ENCODE peak calls at places on chromosomes 4 and X, in nine cellular contexts. H is pancreas, Z is prostate gland, K is Caco-2, M is tibial artery, C is fibroblast of lung, S is cardiac muscle cell, G is heart left ventricle, Y is heart right ventricle. R is an unnamed sample.

GRCh38 chrX:16464369-16464768 is 185.6 kb upstream of the S100G start:
- DNase-seq in H (no peak), Z (no peak), K (no peak), M (no peak), C (no peak), S (no peak), G (no peak), Y (no peak), R (no peak)

GRCh38 chr4:28350485-28350884 is 1489.8 kb downstream of the STIM2 start:
- DNase-seq in H (no peak), Z (no peak), K (no peak), M (no peak), C (peak; percentile 53), S (no peak), G (no peak), Y (no peak), R (no peak)

GRCh38 chr4:80922951-80923350 is 107.6 kb upstream of the BMP3 start:
- DNase-seq in H (no peak), Z (no peak), K (no peak), M (no peak), C (no peak), S (no peak), G (no peak), Y (no peak), R (no peak)

GRCh38 chrX:118963159-118963558 is 11.3 kb upstream of the LONRF3 start:
- DNase-seq in H (no peak), Z (no peak), K (no peak), M (no peak), C (no peak), S (no peak), G (no peak), Y (no peak), R (no peak)

GRCh38 chr4:182555997-182556418 is 312.8 kb downstream of the TENM3 start:
- DNase-seq in H (no peak), Z (no peak), K (no peak), M (no peak), C (peak; percentile 84), S (no peak), G (no peak), Y (no peak), R (peak; percentile 63)

GRCh38 chr4:173301518-173302201 is 32.5 kb downstream of the HMGB2 start:
- DNase-seq in H (no peak), Z (no peak), K (no peak), M (no peak), C (peak; percentile 82), S (peak; percentile 37), G (no peak), Y (no peak), R (no peak)

GRCh38 chrX:108946531-108946930 is 210.2 kb upstream of the IRS4 start:
- DNase-seq in H (no peak), Z (no peak), K (no peak), M (no peak), C (no peak), S (no peak), G (no peak), Y (no peak), R (no peak)

GRCh38 chrX:69179380-69179911 is 14.2 kb upstream of the PJA1 start:
- DNase-seq in H (no peak), Z (no peak), K (no peak), M (no peak), C (peak; percentile 24), S (peak; percentile 24), G (no peak), Y (no peak), R (peak; percentile 64)

GRCh38 chrX:132791725-132792124 is 166.7 kb downstream of the HS6ST2 start:
- DNase-seq in H (no peak), Z (no peak), K (no peak), M (no peak), C (no peak), S (no peak), G (no peak), Y (no peak), R (no peak)

DNA sequence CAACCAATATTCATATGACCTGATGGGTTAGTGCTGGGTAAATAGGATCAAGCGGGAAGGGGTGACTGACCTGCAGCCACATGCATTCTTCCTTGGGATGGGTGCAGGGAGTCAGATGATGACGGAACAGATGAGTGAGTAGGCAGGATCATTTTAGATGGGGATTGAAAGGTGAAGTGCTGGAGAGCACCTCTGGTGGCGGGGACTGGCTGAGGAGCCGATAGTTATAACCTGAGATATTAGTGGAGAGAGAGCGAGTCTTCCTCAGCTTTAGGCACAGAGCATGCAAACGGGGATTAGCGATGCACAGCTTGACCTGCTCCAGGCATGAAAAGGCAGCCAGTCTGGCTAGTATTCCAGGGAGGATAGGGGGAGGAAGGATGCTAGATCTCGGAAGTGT is 99.1 kb downstream of the AFF1 start:
- DNase-seq in H (no peak), Z (no peak), K (no peak), M (no peak), C (no peak), S (no peak), G (no peak), Y (no peak), R (no peak)
- H3K4me1 ChIP-seq in H (peaks cover 27% of the 10 kb centered on the region), Z (peaks cover 27% of the 10 kb centered on the region), K (peaks cover 21% of the 10 kb centered on the region), M (peaks cover 100% of the 10 kb centered on the region), C (peaks cover 34% of the 10 kb centered on the region), S (peaks cover 89% of the 10 kb centered on the region), G (peaks cover 100% of the 10 kb centered on the region), Y (peaks cover 100% of the 10 kb centered on the region), R (peaks cover 68% of the 10 kb centered on the region)

DNA sequence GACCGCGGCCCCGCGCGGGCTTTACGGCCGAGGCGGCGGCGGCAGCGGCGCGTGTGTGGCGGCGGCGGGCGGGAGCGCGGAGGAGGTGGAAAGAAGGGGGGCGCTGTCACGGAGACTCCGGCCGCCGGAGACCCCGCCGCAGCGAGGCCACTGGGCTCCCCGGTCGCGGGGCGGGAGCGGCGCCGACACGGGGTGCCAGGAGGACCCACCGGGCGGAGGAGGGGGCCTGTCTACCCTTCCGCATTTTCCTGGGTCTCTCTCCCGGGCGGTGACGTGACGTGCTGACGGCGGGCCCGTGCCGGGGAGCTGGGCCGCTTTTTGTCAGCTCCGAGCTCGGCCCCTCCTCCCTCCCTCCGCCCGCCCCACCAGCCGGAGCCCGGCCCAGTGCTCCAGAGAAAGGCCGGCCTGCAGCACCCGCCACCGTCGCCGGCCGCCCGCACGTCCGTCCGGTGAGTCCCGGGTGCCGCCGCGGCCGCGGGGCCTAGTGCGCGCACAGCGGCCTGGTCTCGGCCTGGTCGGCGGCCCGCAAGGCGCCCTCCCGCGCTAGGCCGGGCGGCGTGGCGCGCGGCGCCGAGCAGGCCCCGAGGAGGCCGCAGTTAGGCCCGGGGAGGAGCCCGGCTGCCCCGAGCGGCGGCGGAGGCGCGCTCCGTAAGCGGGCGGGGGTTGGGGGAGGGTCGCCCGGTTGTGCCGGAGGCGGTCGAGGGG is at the start of gene ZFX:
- DNase-seq in H (peak; percentile 78), Z (peak; percentile 9), K (peak; percentile 74), M (peak; percentile 75), C (peak; percentile 61), S (peak; percentile 70), G (peak; percentile 52), Y (peak; percentile 69), R (peak; percentile 24)
- H3K4me1 ChIP-seq in H (peaks cover 18% of the 10 kb centered on the region), Z (no peaks in the 10 kb centered on the region), K (peaks cover 37% of the 10 kb centered on the region), M (peaks cover 48% of the 10 kb centered on the region), C (peaks cover 4% of the 10 kb centered on the region), S (peaks cover 60% of the 10 kb centered on the region), G (peaks cover 61% of the 10 kb centered on the region), Y (peaks cover 44% of the 10 kb centered on the region), R (no peaks in the 10 kb centered on the region)

DNA sequence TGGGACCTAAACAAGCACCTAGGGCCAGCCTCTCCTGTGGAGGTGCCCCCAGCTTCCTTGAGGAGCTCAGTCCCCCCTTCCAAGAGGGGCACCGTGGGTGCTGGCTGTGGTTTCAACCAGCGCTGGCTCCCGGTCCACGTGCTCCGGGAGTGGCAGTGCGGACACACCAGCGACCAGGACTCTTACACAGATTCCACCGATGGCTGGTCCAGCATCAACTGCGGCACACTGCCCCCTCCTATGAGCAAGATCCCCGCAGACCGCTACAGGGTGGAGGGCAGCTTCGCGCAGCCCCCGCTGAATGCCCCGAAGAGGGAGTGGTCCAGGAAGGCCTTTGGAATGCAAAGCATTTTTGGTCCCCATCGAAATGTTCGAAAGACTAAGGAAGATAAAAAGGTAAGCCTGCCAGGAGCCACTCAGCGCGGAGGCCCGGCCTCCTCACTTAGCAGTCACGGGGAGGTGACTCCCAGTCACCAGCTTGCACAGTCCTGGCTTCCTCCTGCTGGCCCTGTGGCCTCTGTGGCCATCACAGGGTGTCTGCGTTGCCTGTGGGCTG is 24.9 kb downstream of the RGS12 start:
- DNase-seq in H (no peak), Z (no peak), K (no peak), M (peak; percentile 49), C (no peak), S (no peak), G (no peak), Y (no peak), R (no peak)
- H3K4me1 ChIP-seq in H (no peaks in the 10 kb centered on the region), Z (no peaks in the 10 kb centered on the region), K (no peaks in the 10 kb centered on the region), M (no peaks in the 10 kb centered on the region), C (peaks cover 2% of the 10 kb centered on the region), S (peaks cover 27% of the 10 kb centered on the region), G (peaks cover 26% of the 10 kb centered on the region), Y (peaks cover 26% of the 10 kb centered on the region), R (peaks cover 30% of the 10 kb centered on the region)

GRCh38 chr4:155512812-155513211 is 136.0 kb upstream of the MAP9 start:
- DNase-seq in H (no peak), Z (no peak), K (no peak), M (no peak), C (no peak), S (no peak), G (peak; percentile 69), Y (no peak), R (no peak)

GRCh38 chr4:155512069-155512468 is 135.3 kb upstream of the MAP9 start:
- DNase-seq in H (no peak), Z (no peak), K (no peak), M (no peak), C (no peak), S (peak; percentile 34), G (no peak), Y (no peak), R (no peak)

GRCh38 chr4:155515444-155515843 is 138.7 kb upstream of the MAP9 start:
- DNase-seq in H (no peak), Z (no peak), K (no peak), M (no peak), C (no peak), S (no peak), G (no peak), Y (no peak), R (no peak)

GRCh38 chr4:155510771-155511170 is 134.0 kb upstream of the MAP9 start:
- DNase-seq in H (no peak), Z (no peak), K (no peak), M (no peak), C (no peak), S (no peak), G (no peak), Y (no peak), R (no peak)

GRCh38 chr4:155514628-155515027 is 137.9 kb upstream of the MAP9 start:
- DNase-seq in H (no peak), Z (no peak), K (no peak), M (no peak), C (no peak), S (no peak), G (no peak), Y (no peak), R (no peak)
- H3K4me1 ChIP-seq in H (no peaks in the 10 kb centered on the region), Z (no peaks in the 10 kb centered on the region), K (no peaks in the 10 kb centered on the region), M (peaks cover 52% of the 10 kb centered on the region), C (no peaks in the 10 kb centered on the region), S (peaks cover 22% of the 10 kb centered on the region), G (peaks cover 61% of the 10 kb centered on the region), Y (peaks cover 55% of the 10 kb centered on the region), R (no peaks in the 10 kb centered on the region)